ENCODE peak calls at places on chromosomes 5 and 9, in ten cellular contexts. H, X, K, F, W, O, Q, T, E and M are unnamed samples.
A peak's percentile ranks its signal among the peaks of the same experiment; 100 is the strongest.

GRCh38 chr5:171562822-171563221 is 143.4 kb downstream of the FGF18 start:
- DNase-seq in O (no peak), Q (no peak), E (no peak), F (no peak), W (no peak), X (no peak), T (no peak), K (no peak), H (no peak), M (no peak)

GRCh38 chr5:71483355-71483754 is 27.9 kb downstream of the BDP1 start:
- DNase-seq in F (no peak), K (no peak), Q (no peak), O (no peak), E (no peak), T (no peak), X (no peak), W (peak; percentile 50), H (no peak), M (no peak)

GRCh38 chr9:34579097-34579818 is 10.3 kb downstream of the CNTFR start:
- DNase-seq in K (no peak), W (no peak), X (no peak), H (no peak), T (no peak), Q (peak; percentile 40), F (no peak), O (no peak), E (no peak), M (no peak)

GRCh38 chr5:168883253-168883880 is 304.2 kb upstream of the PANK3 start:
- DNase-seq in T (no peak), F (no peak), E (no peak), X (no peak), K (no peak), H (no peak), O (no peak), W (no peak), Q (peak; percentile 53), M (peak; percentile 40)

GRCh38 chr5:173301695-173302545 is 26.3 kb downstream of the STC2 start:
- DNase-seq in X (no peak), E (no peak), F (no peak), H (no peak), K (no peak), T (no peak), Q (no peak), W (no peak), O (no peak), M (no peak)

GRCh38 chr5:96149546-96149945 is 187.9 kb upstream of the ELL2 start:
- DNase-seq in T (no peak), W (no peak), K (no peak), X (no peak), E (no peak), H (peak; percentile 47), O (peak; percentile 39), F (no peak), Q (no peak), M (no peak)

GRCh38 chr9:91395553-91396470 is 27.8 kb downstream of the NFIL3 start:
- DNase-seq in X (no peak), O (peak; percentile 45), F (no peak), E (no peak), T (no peak), W (peak; percentile 62), H (no peak), K (no peak), Q (no peak), M (no peak)

GRCh38 chr5:81506900-81507588 is 113.1 kb upstream of the ACOT12 start:
- DNase-seq in W (peak; percentile 60), K (peak; percentile 48), O (peak; percentile 97), F (peak; percentile 48), E (no peak), H (peak; percentile 58), X (no peak), T (no peak), Q (peak; percentile 14), M (peak; percentile 48)

GRCh38 chr5:68396722-68397121 is 181.2 kb downstream of the PIK3R1 start:
- DNase-seq in H (no peak), K (no peak), X (no peak), W (no peak), O (no peak), Q (no peak), F (no peak), T (no peak), E (no peak), M (no peak)